ENCODE peak calls at places on chromosomes 2 and 18, in four cellular contexts. One of them, this sample, is unnamed.
A peak's percentile ranks its signal among the peaks of the same experiment; 100 is the strongest.

GRCh38 chr18:75504469-75504868 is 77.0 kb upstream of the SMIM21 start:
- DNase-seq in hepatocyte: no peak
- DNase-seq in heart left ventricle: no peak
- DNase-seq in ovary: no peak
- DNase-seq in this sample: no peak

GRCh38 chr2:60484080-60484737 is 69.2 kb downstream of the BCL11A start:
- DNase-seq in hepatocyte: no peak
- DNase-seq in heart left ventricle: no peak
- DNase-seq in ovary: no peak
- DNase-seq in this sample: no peak

GRCh38 chr2:11867926-11868325 is 121.5 kb downstream of the LPIN1 start:
- DNase-seq in hepatocyte: no peak
- DNase-seq in heart left ventricle: no peak
- DNase-seq in ovary: no peak
- DNase-seq in this sample: no peak

GRCh38 chr2:236939271-236939670 is 146.4 kb upstream of the COPS8 start:
- DNase-seq in hepatocyte: no peak
- DNase-seq in heart left ventricle: no peak
- DNase-seq in ovary: no peak
- DNase-seq in this sample: no peak

GRCh38 chr18:76450912-76451421 is 44.1 kb downstream of the ZNF516 start:
- DNase-seq in hepatocyte: peak; percentile 34
- DNase-seq in heart left ventricle: peak; percentile 82
- DNase-seq in ovary: peak; percentile 67
- DNase-seq in this sample: no peak

GRCh38 chr2:74399785-74400184 is 19.7 kb upstream of the DCTN1 start:
- DNase-seq in hepatocyte: no peak
- DNase-seq in heart left ventricle: no peak
- DNase-seq in ovary: no peak
- DNase-seq in this sample: peak; percentile 36

GRCh38 chr18:51350081-51350480 is 152.6 kb upstream of the MEX3C start:
- DNase-seq in hepatocyte: no peak
- DNase-seq in heart left ventricle: no peak
- DNase-seq in ovary: no peak
- DNase-seq in this sample: no peak

GRCh38 chr2:159155315-159155714 is 131.2 kb downstream of the WDSUB1 start:
- DNase-seq in hepatocyte: peak; percentile 56
- DNase-seq in heart left ventricle: no peak
- DNase-seq in ovary: no peak
- DNase-seq in this sample: no peak

GRCh38 chr2:184346338-184346862 is 251.9 kb upstream of the ZNF804A start:
- DNase-seq in hepatocyte: no peak
- DNase-seq in heart left ventricle: no peak
- DNase-seq in ovary: no peak
- DNase-seq in this sample: no peak

GRCh38 chr2:64354857-64355680 is 98.9 kb upstream of the LGALSL start:
- DNase-seq in hepatocyte: no peak
- DNase-seq in heart left ventricle: no peak
- DNase-seq in ovary: no peak
- DNase-seq in this sample: no peak

GRCh38 chr2:26274058-26274613 is 29.4 kb downstream of the HADHB start:
- DNase-seq in hepatocyte: peak; percentile 70
- DNase-seq in heart left ventricle: no peak
- DNase-seq in ovary: peak; percentile 39
- DNase-seq in this sample: no peak

GRCh38 chr2:172489682-172490081 is 62.3 kb downstream of the ITGA6 start:
- DNase-seq in hepatocyte: no peak
- DNase-seq in heart left ventricle: no peak
- DNase-seq in ovary: no peak
- DNase-seq in this sample: no peak

GRCh38 chr2:237280235-237280634 is 133.7 kb downstream of the COL6A3 start:
- DNase-seq in hepatocyte: peak; percentile 32
- DNase-seq in heart left ventricle: no peak
- DNase-seq in ovary: no peak
- DNase-seq in this sample: no peak

GRCh38 chr18:24230766-24231165 is 91.9 kb downstream of the CABYR start:
- DNase-seq in hepatocyte: no peak
- DNase-seq in heart left ventricle: no peak
- DNase-seq in ovary: no peak
- DNase-seq in this sample: no peak

GRCh38 chr2:72998724-72999123 is 72.8 kb downstream of the SFXN5 start:
- DNase-seq in hepatocyte: peak; percentile 1
- DNase-seq in heart left ventricle: no peak
- DNase-seq in ovary: no peak
- DNase-seq in this sample: no peak

DNA sequence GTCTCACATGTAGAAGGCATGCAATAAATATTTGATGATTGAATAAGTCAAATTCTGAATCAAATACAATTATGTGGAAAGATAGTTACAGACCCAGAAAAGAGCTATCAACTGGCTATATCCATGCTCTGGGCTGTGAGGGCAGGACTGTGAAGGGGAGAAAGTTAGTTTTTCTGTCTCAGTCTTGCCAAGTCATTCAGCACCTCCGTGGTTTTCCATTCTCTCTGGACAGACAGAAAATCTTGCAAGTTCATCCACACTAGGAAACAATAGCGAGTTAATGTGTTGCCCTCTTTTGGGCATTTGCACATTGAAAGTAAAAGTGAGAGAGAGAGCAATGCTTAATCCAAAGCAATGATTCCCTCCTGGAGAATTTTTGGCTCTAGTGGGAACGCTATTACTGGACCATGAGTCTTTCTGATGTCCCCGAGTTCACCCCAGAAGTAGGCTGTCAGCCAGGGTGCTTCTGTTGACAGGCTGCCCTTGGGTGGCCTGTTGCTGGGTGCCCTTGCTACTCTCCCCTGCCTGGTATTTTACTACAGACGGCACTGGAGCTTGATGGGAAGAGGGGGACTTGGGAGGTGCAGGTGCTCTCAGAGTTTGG is 238.3 kb downstream of the LOXHD1 start:
- DNase-seq in hepatocyte: no peak
- DNase-seq in heart left ventricle: no peak
- DNase-seq in ovary: no peak
- DNase-seq in this sample: no peak
- H3K4me3 ChIP-seq in hepatocyte: no peak overlapping the region
- H3K4me3 ChIP-seq in heart left ventricle: no peak overlapping the region
- H3K4me3 ChIP-seq in ovary: no peak overlapping the region
- H3K4me3 ChIP-seq in this sample: no peak overlapping the region

GRCh38 chr18:48395646-48396045 is 13.5 kb downstream of the ZBTB7C start:
- DNase-seq in hepatocyte: no peak
- DNase-seq in heart left ventricle: no peak
- DNase-seq in ovary: no peak
- DNase-seq in this sample: no peak

GRCh38 chr18:48393776-48394175 is 15.4 kb downstream of the ZBTB7C start:
- DNase-seq in hepatocyte: no peak
- DNase-seq in heart left ventricle: no peak
- DNase-seq in ovary: no peak
- DNase-seq in this sample: no peak

GRCh38 chr18:48392266-48392665 is 16.9 kb downstream of the ZBTB7C start:
- DNase-seq in hepatocyte: no peak
- DNase-seq in heart left ventricle: no peak
- DNase-seq in ovary: no peak
- DNase-seq in this sample: no peak

GRCh38 chr18:48391863-48392262 is 17.3 kb downstream of the ZBTB7C start:
- DNase-seq in hepatocyte: no peak
- DNase-seq in heart left ventricle: no peak
- DNase-seq in ovary: peak; percentile 39
- DNase-seq in this sample: no peak

DNA sequence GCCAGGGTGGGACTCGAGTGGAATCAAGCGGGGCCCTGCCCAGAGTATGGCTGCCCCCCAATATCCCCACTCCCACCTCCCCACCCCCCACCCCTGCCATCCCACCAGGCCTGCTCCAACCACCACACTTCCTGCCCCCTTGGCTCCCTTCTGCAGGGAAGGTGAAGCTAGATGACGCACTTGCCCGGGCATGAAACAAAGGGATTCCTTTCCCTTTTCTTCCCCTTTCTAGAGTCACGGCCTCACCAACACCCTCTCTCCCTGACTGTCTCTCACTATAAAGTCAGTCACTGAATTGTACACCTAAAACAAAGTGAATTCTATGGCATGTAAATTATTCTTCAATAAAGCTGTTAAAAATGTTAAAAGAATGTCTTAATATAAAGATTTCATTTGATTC is 16.0 kb downstream of the ZBTB7C start:
- DNase-seq in hepatocyte: no peak
- DNase-seq in heart left ventricle: no peak
- DNase-seq in ovary: no peak
- DNase-seq in this sample: no peak
- H3K27ac ChIP-seq in hepatocyte: no peak overlapping the region
- H3K27ac ChIP-seq in heart left ventricle: no peak overlapping the region
- H3K27ac ChIP-seq in ovary: no peak overlapping the region
- H3K27ac ChIP-seq in this sample: no peak overlapping the region

GRCh38 chr2:232419245-232420072 is 12.8 kb downstream of the ALPG start:
- DNase-seq in hepatocyte: no peak
- DNase-seq in heart left ventricle: peak; percentile 62
- DNase-seq in ovary: no peak
- DNase-seq in this sample: no peak
- H3K27me3 ChIP-seq in hepatocyte: peaks cover 73% of the 10 kb centered on the region
- H3K27me3 ChIP-seq in heart left ventricle: peaks cover 60% of the 10 kb centered on the region
- H3K27me3 ChIP-seq in ovary: no peaks in the 10 kb centered on the region
- H3K27me3 ChIP-seq in this sample: no peaks in the 10 kb centered on the region

GRCh38 chr2:86186431-86186830 is 8.8 kb downstream of the IMMT start:
- DNase-seq in hepatocyte: no peak
- DNase-seq in heart left ventricle: no peak
- DNase-seq in ovary: no peak
- DNase-seq in this sample: no peak
- H3K4me3 ChIP-seq in hepatocyte: no peak overlapping the region
- H3K4me3 ChIP-seq in heart left ventricle: no peak overlapping the region
- H3K4me3 ChIP-seq in ovary: no peak overlapping the region
- H3K4me3 ChIP-seq in this sample: no peak overlapping the region

DNA sequence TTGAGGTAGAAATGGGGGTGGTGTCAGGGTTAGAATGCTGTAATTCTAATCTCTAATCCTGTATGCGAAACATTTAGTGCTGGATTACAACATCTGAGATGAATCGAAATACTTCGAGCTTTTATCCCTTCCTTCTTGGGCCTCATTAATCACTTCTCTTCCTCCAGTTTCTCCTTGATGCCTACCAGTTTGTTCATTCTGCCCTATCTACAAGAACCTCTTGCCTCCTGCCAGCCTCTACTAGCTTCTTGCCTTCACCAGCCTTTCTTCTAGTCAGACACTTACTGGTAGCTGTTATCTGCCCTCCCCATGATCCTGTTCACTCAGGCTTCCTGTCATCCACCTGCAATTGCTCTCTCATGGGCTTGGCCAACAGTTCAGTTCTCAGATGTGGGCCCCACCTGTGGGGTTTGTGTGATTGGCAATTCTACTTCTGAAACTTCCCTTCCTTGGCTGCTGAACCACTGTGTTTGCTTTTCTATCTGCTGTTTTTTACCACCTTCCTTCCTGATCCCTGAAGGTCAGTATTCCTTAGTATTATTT is 15.4 kb upstream of the FARP2 start:
- DNase-seq in hepatocyte: no peak
- DNase-seq in heart left ventricle: no peak
- DNase-seq in ovary: no peak
- DNase-seq in this sample: no peak
- H3K27ac ChIP-seq in hepatocyte: no peak overlapping the region
- H3K27ac ChIP-seq in heart left ventricle: no peak overlapping the region
- H3K27ac ChIP-seq in ovary: no peak overlapping the region
- H3K27ac ChIP-seq in this sample: no peak overlapping the region

DNA sequence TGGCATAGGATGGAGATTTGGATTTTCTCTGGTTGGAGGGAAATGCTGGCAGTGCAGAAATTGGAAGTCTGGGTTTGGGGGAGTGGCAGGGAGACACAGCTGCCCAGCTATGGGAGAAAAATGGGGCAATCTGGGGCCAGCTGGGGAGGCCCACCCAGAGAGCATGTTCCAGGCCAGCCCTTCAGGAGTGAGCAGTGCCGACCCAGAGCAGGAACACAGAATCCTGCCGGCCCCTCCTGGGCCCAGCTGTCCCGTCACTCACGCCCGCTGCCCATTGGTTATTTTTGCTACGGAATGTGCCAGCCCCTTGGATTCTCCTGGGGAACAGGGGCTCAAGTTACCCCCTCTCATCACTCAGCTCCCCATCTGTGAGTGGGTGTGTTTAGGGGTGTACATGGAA is 4.9 kb downstream of the SPEG start:
- DNase-seq in hepatocyte: no peak
- DNase-seq in heart left ventricle: peak; percentile 9
- DNase-seq in ovary: no peak
- DNase-seq in this sample: no peak
- H3K27me3 ChIP-seq in hepatocyte: peaks cover 17% of the 10 kb centered on the region
- H3K27me3 ChIP-seq in heart left ventricle: peaks cover 11% of the 10 kb centered on the region
- H3K27me3 ChIP-seq in ovary: no peaks in the 10 kb centered on the region
- H3K27me3 ChIP-seq in this sample: peaks cover 10% of the 10 kb centered on the region

GRCh38 chr2:75568174-75568573 is 7.4 kb upstream of the EVA1A start:
- DNase-seq in hepatocyte: no peak
- DNase-seq in heart left ventricle: no peak
- DNase-seq in ovary: no peak
- DNase-seq in this sample: no peak
- H3K4me3 ChIP-seq in hepatocyte: no peak overlapping the region
- H3K4me3 ChIP-seq in heart left ventricle: no peak overlapping the region
- H3K4me3 ChIP-seq in ovary: no peak overlapping the region
- H3K4me3 ChIP-seq in this sample: no peak overlapping the region

GRCh38 chr2:85446296-85447221 is 28.0 kb downstream of the SH2D6 start:
- DNase-seq in hepatocyte: no peak
- DNase-seq in heart left ventricle: no peak
- DNase-seq in ovary: no peak
- DNase-seq in this sample: no peak
- H3K27ac ChIP-seq in hepatocyte: peak overlapping the region; percentile 83
- H3K27ac ChIP-seq in heart left ventricle: peak overlapping the region; percentile 52
- H3K27ac ChIP-seq in ovary: peak overlapping the region; percentile 28
- H3K27ac ChIP-seq in this sample: no peak overlapping the region

GRCh38 chr2:19667085-19667484 is 234.7 kb downstream of the TTC32 start:
- DNase-seq in hepatocyte: no peak
- DNase-seq in heart left ventricle: no peak
- DNase-seq in ovary: no peak
- DNase-seq in this sample: no peak
- H3K27me3 ChIP-seq in hepatocyte: no peaks in the 10 kb centered on the region
- H3K27me3 ChIP-seq in heart left ventricle: no peaks in the 10 kb centered on the region
- H3K27me3 ChIP-seq in ovary: no peaks in the 10 kb centered on the region
- H3K27me3 ChIP-seq in this sample: no peaks in the 10 kb centered on the region

GRCh38 chr2:191436368-191437055 is 191.3 kb downstream of the MYO1B start:
- DNase-seq in hepatocyte: no peak
- DNase-seq in heart left ventricle: no peak
- DNase-seq in ovary: no peak
- DNase-seq in this sample: no peak
- H3K4me3 ChIP-seq in hepatocyte: no peak overlapping the region
- H3K4me3 ChIP-seq in heart left ventricle: no peak overlapping the region
- H3K4me3 ChIP-seq in ovary: no peak overlapping the region
- H3K4me3 ChIP-seq in this sample: no peak overlapping the region